ENCODE peak calls at places on chromosome 15, in five cellular contexts. I, R, N, Q and H are unnamed samples.

GRCh38 chr15:78104119-78104479 is 11.7 kb downstream of the SH2D7 start:
- DNase-seq in I (no peak), R (no peak), N (no peak), Q (no peak), H (no peak)

GRCh38 chr15:41836072-41836471 is 2.6 kb upstream of the PLA2G4B start:
- DNase-seq in I (peak; percentile 32), R (no peak), N (no peak), Q (no peak), H (no peak)

GRCh38 chr15:58444658-58445332 is 13.0 kb downstream of the LIPC start:
- DNase-seq in I (peak; percentile 12), R (peak; percentile 91), N (no peak), Q (no peak), H (no peak)

GRCh38 chr15:33722005-33722672 is 246.2 kb upstream of the CHRM5 start:
- DNase-seq in I (peak; percentile 53), R (no peak), N (no peak), Q (no peak), H (peak; percentile 23)

GRCh38 chr15:60982249-60982932 is 246.7 kb downstream of the RORA start:
- DNase-seq in I (no peak), R (no peak), N (no peak), Q (no peak), H (no peak)

GRCh38 chr15:99683000-99683670 is 50.1 kb downstream of the LYSMD4 start:
- DNase-seq in I (no peak), R (no peak), N (no peak), Q (no peak), H (no peak)

GRCh38 chr15:83892498-83892897 is 238.6 kb downstream of the ADAMTSL3 start:
- DNase-seq in I (no peak), R (no peak), N (no peak), Q (no peak), H (no peak)

GRCh38 chr15:40939909-40940801 is 11.0 kb downstream of the DLL4 start:
- DNase-seq in I (peak; percentile 50), R (no peak), N (no peak), Q (no peak), H (no peak)

GRCh38 chr15:80456517-80457497 is 52.6 kb downstream of the ARNT2 start:
- DNase-seq in I (no peak), R (no peak), N (no peak), Q (no peak), H (no peak)

GRCh38 chr15:79160211-79160610 is 69.6 kb upstream of the RASGRF1 start:
- DNase-seq in I (peak; percentile 82), R (no peak), N (no peak), Q (no peak), H (no peak)

GRCh38 chr15:48865387-48866079 is 12.4 kb upstream of the EID1 start:
- DNase-seq in I (peak; percentile 5), R (no peak), N (no peak), Q (no peak), H (no peak)

GRCh38 chr15:93058904-93059427 is 30.0 kb downstream of the RGMA start:
- DNase-seq in I (no peak), R (no peak), N (no peak), Q (no peak), H (no peak)

GRCh38 chr15:77870195-77871065 is 207.1 kb downstream of the TBC1D2B start:
- DNase-seq in I (peak; percentile 73), R (no peak), N (peak; percentile 67), Q (peak; percentile 50), H (peak; percentile 58)

GRCh38 chr15:78244101-78244500 is 9.7 kb upstream of the ACSBG1 start:
- DNase-seq in I (no peak), R (no peak), N (no peak), Q (peak; percentile 24), H (peak; percentile 62)

GRCh38 chr15:75696303-75696657 is 16.4 kb downstream of the CSPG4 start:
- DNase-seq in I (peak; percentile 47), R (no peak), N (no peak), Q (no peak), H (no peak)
- TF ChIP-seq POLR2A in I (no peak), R (no peak), N (no peak), Q (no peak), H (no peak)

DNA sequence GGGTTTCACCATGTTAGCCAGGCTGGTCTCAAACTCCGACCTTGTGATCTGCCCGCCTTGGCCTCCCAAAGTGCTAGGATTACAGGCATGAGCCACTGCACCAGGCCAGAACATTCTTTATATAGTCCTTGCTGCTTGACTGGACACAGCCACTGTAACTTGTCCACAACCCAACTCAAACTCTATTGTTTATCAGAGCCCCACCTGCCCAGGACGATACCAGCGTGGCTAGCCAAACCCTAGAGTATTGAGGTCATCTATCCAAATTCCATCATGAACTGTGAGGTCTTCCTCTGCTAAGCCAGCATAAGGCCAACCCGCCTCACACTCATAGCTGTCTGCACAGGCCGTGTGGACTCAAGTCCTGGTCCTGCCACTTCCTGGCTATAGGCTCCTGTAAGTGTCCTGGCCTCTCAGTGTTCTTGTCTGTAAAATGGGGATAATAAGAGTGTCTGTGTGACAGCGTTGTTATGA is 63.9 kb downstream of the DAPK2 start:
- DNase-seq in I (no peak), R (peak; percentile 42), N (no peak), Q (no peak), H (no peak)
- TF ChIP-seq POLR2A in I (no peak), R (no peak), N (no peak), Q (no peak), H (no peak)

GRCh38 chr15:65529754-65530317 is 427 bp upstream of the HACD3 start:
- DNase-seq in I (no peak), R (no peak), N (no peak), Q (no peak), H (no peak)

GRCh38 chr15:65528461-65529060 is 1.7 kb upstream of the HACD3 start:
- DNase-seq in I (no peak), R (no peak), N (no peak), Q (no peak), H (no peak)

GRCh38 chr15:65532738-65533051 is 2.4 kb downstream of the HACD3 start:
- DNase-seq in I (no peak), R (no peak), N (no peak), Q (peak; percentile 79), H (peak; percentile 58)

GRCh38 chr15:65533057-65533752 is 2.9 kb downstream of the HACD3 start:
- DNase-seq in I (no peak), R (no peak), N (no peak), Q (no peak), H (peak; percentile 58)

DNA sequence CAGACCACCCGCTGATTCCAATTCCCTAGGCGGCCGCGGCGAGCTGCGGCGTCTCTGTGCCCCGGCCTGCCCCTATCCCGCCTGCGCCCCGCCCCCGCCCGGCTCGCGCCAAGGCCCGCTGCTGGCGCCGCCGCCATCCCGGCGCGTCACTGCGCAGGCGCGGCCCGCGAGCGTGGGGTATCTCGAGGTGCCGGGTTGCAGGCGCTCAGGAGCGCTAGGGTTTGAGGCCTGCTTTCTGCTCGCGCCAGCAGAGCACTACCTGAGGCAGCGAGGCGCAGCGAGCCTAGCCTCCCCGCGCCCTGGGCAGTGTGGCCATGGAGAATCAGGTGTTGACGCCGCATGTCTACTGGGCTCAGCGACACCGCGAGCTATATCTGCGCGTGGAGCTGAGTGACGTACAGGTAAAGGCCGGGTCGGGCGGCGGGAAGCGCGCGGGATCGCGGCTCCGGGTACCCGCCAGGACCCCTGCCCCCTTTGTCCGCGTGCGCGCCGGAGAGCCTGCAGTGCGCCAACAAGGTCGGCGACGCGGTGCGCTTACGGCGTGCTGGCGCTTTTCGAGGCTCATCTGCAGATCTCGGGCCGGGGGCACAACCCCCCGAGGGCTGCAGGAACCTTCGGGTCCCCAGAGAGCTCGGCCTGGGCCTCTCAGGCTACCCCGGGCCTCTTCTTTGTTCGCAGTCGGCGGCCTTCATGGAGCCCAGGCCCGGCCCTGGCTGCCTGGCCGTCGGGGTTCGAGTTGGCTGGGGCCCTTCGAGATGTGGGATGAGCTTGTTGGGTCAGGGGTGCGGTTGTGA is at the start of gene HACD3:
- DNase-seq in I (peak; percentile 92), R (peak; percentile 96), N (peak; percentile 83), Q (peak; percentile 73), H (peak; percentile 96)
- TF ChIP-seq POLR2A in I (peak; percentile 93), R (peak; percentile 8), N (peak; percentile 59), Q (peak; percentile 73), H (peak; percentile 70)

GRCh38 chr15:101294731-101295606 is at the start of gene SNRPA1:
- DNase-seq in I (peak; percentile 98), R (peak; percentile 99), N (peak; percentile 98), Q (peak; percentile 84), H (peak; percentile 98)
- TF ChIP-seq POLR2A in I (peak; percentile 87), R (peak; percentile 15), N (peak; percentile 90), Q (peak; percentile 81), H (peak; percentile 91)